ENCODE peak calls at places on chromosome 2, in four cellular contexts. One of them, this sample, is unnamed.

GRCh38 chr2:2183717-2184116 is 147.4 kb downstream of the MYT1L start:
- DNase-seq in HepG2: no peak
- DNase-seq in SK-N-SH: no peak
- DNase-seq in GM12878: no peak
- DNase-seq in this sample: no peak

GRCh38 chr2:7725850-7726242 is 808.6 kb downstream of the RNF144A start:
- DNase-seq in HepG2: no peak
- DNase-seq in SK-N-SH: no peak
- DNase-seq in GM12878: no peak
- DNase-seq in this sample: no peak

GRCh38 chr2:161166538-161167409 is 6.5 kb downstream of the TANK start:
- DNase-seq in HepG2: peak
- DNase-seq in SK-N-SH: no peak
- DNase-seq in GM12878: peak
- DNase-seq in this sample: no peak

GRCh38 chr2:2328847-2329246 is 2.2 kb downstream of the MYT1L start:
- DNase-seq in HepG2: peak
- DNase-seq in SK-N-SH: no peak
- DNase-seq in GM12878: no peak
- DNase-seq in this sample: peak

GRCh38 chr2:35454966-35455638 is 900.5 kb upstream of the CRIM1 start:
- DNase-seq in HepG2: no peak
- DNase-seq in SK-N-SH: peak
- DNase-seq in GM12878: no peak
- DNase-seq in this sample: no peak

GRCh38 chr2:9071032-9071431 is 67.5 kb upstream of the MBOAT2 start:
- DNase-seq in HepG2: peak
- DNase-seq in SK-N-SH: no peak
- DNase-seq in GM12878: no peak
- DNase-seq in this sample: peak

GRCh38 chr2:126790987-126791780 is 107.5 kb upstream of the TEX51 start:
- DNase-seq in HepG2: no peak
- DNase-seq in SK-N-SH: no peak
- DNase-seq in GM12878: no peak
- DNase-seq in this sample: no peak

GRCh38 chr2:66899109-66899508 is 464.2 kb downstream of the MEIS1 start:
- DNase-seq in HepG2: no peak
- DNase-seq in SK-N-SH: no peak
- DNase-seq in GM12878: no peak
- DNase-seq in this sample: no peak

GRCh38 chr2:735670-736218 is 58.5 kb upstream of the TMEM18 start:
- DNase-seq in HepG2: no peak
- DNase-seq in SK-N-SH: no peak
- DNase-seq in GM12878: no peak
- DNase-seq in this sample: no peak

GRCh38 chr2:97935719-97936161 is 60.0 kb downstream of the TMEM131 start:
- DNase-seq in HepG2: peak
- DNase-seq in SK-N-SH: peak
- DNase-seq in GM12878: no peak
- DNase-seq in this sample: no peak

GRCh38 chr2:127157114-127157513 is 50.2 kb upstream of the BIN1 start:
- DNase-seq in HepG2: no peak
- DNase-seq in SK-N-SH: no peak
- DNase-seq in GM12878: no peak
- DNase-seq in this sample: no peak

GRCh38 chr2:162220438-162220837 is 22.8 kb downstream of the FAP start:
- DNase-seq in HepG2: no peak
- DNase-seq in SK-N-SH: no peak
- DNase-seq in GM12878: no peak
- DNase-seq in this sample: no peak

GRCh38 chr2:96325884-96326255 is 753 bp downstream of the ITPRIPL1 start:
- DNase-seq in HepG2: no peak
- DNase-seq in SK-N-SH: peak
- DNase-seq in GM12878: no peak
- DNase-seq in this sample: no peak

GRCh38 chr2:222900354-222900753 is 39.5 kb downstream of the ACSL3 start:
- DNase-seq in HepG2: no peak
- DNase-seq in SK-N-SH: no peak
- DNase-seq in GM12878: no peak
- DNase-seq in this sample: no peak

GRCh38 chr2:25032901-25033300 is 9.0 kb upstream of the EFR3B start:
- DNase-seq in HepG2: no peak
- DNase-seq in SK-N-SH: no peak
- DNase-seq in GM12878: no peak
- DNase-seq in this sample: no peak

GRCh38 chr2:70403267-70404053 is 101.6 kb upstream of the FAM136A start:
- DNase-seq in HepG2: peak
- DNase-seq in SK-N-SH: no peak
- DNase-seq in GM12878: no peak
- DNase-seq in this sample: peak

GRCh38 chr2:46116616-46117015 is 180.6 kb upstream of the EPAS1 start:
- DNase-seq in HepG2: no peak
- DNase-seq in SK-N-SH: no peak
- DNase-seq in GM12878: no peak
- DNase-seq in this sample: no peak

GRCh38 chr2:120596990-120597594 is 138.6 kb upstream of the GLI2 start:
- DNase-seq in HepG2: no peak
- DNase-seq in SK-N-SH: no peak
- DNase-seq in GM12878: no peak
- DNase-seq in this sample: no peak

GRCh38 chr2:234331566-234331965 is 165.3 kb downstream of the ARL4C start:
- DNase-seq in HepG2: no peak
- DNase-seq in SK-N-SH: no peak
- DNase-seq in GM12878: no peak
- DNase-seq in this sample: no peak

GRCh38 chr2:57701391-57701791 is 345.2 kb upstream of the VRK2 start:
- DNase-seq in HepG2: no peak
- DNase-seq in SK-N-SH: no peak
- DNase-seq in GM12878: no peak
- DNase-seq in this sample: no peak

GRCh38 chr2:145258903-145259579 is 739.1 kb upstream of the ZEB2 start:
- DNase-seq in HepG2: no peak
- DNase-seq in SK-N-SH: no peak
- DNase-seq in GM12878: no peak
- DNase-seq in this sample: no peak

GRCh38 chr2:194927489-194927888 is 729.5 kb upstream of the SLC39A10 start:
- DNase-seq in HepG2: no peak
- DNase-seq in SK-N-SH: no peak
- DNase-seq in GM12878: no peak
- DNase-seq in this sample: no peak

GRCh38 chr2:220930542-220931076 is 641.5 kb downstream of the EPHA4 start:
- DNase-seq in HepG2: no peak
- DNase-seq in SK-N-SH: no peak
- DNase-seq in GM12878: no peak
- DNase-seq in this sample: no peak

GRCh38 chr2:166417669-166418068 is 41.9 kb upstream of the SCN9A start:
- DNase-seq in HepG2: peak
- DNase-seq in SK-N-SH: no peak
- DNase-seq in GM12878: no peak
- DNase-seq in this sample: peak

GRCh38 chr2:216632321-216632951 is 784 bp upstream of the IGFBP2 start:
- DNase-seq in HepG2: no peak
- DNase-seq in SK-N-SH: no peak
- DNase-seq in GM12878: no peak
- DNase-seq in this sample: no peak

GRCh38 chr2:75077909-75078308 is 119.5 kb downstream of the POLE4 start:
- DNase-seq in HepG2: no peak
- DNase-seq in SK-N-SH: no peak
- DNase-seq in GM12878: no peak
- DNase-seq in this sample: no peak

GRCh38 chr2:157957596-157957995 is 81.5 kb upstream of the ACVR1 start:
- DNase-seq in HepG2: no peak
- DNase-seq in SK-N-SH: no peak
- DNase-seq in GM12878: no peak
- DNase-seq in this sample: no peak

GRCh38 chr2:229669841-229670240 is 44.5 kb downstream of the DNER start:
- DNase-seq in HepG2: no peak
- DNase-seq in SK-N-SH: no peak
- DNase-seq in GM12878: no peak
- DNase-seq in this sample: no peak

GRCh38 chr2:189648846-189649529 is 12.3 kb upstream of the ASNSD1 start:
- DNase-seq in HepG2: no peak
- DNase-seq in SK-N-SH: no peak
- DNase-seq in GM12878: no peak
- DNase-seq in this sample: no peak

GRCh38 chr2:229980440-229981184 is 58.3 kb downstream of the FBXO36 start:
- DNase-seq in HepG2: no peak
- DNase-seq in SK-N-SH: peak
- DNase-seq in GM12878: peak
- DNase-seq in this sample: peak

GRCh38 chr2:197215988-197216979 is 94.3 kb downstream of the ANKRD44 start:
- DNase-seq in HepG2: no peak
- DNase-seq in SK-N-SH: no peak
- DNase-seq in GM12878: peak
- DNase-seq in this sample: no peak

GRCh38 chr2:85878719-85879390 is 9.9 kb downstream of the ST3GAL5 start:
- DNase-seq in HepG2: no peak
- DNase-seq in SK-N-SH: no peak
- DNase-seq in GM12878: no peak
- DNase-seq in this sample: no peak

GRCh38 chr2:37297632-37298031 is 27.0 kb downstream of the PRKD3 start:
- DNase-seq in HepG2: no peak
- DNase-seq in SK-N-SH: no peak
- DNase-seq in GM12878: no peak
- DNase-seq in this sample: no peak

GRCh38 chr2:239814136-239814916 is 210.8 kb downstream of the NDUFA10 start:
- DNase-seq in HepG2: no peak
- DNase-seq in SK-N-SH: no peak
- DNase-seq in GM12878: no peak
- DNase-seq in this sample: peak

GRCh38 chr2:239813261-239814135 is 211.6 kb downstream of the NDUFA10 start:
- DNase-seq in HepG2: no peak
- DNase-seq in SK-N-SH: no peak
- DNase-seq in GM12878: no peak
- DNase-seq in this sample: no peak

GRCh38 chr2:239811001-239811798 is 213.9 kb downstream of the NDUFA10 start:
- DNase-seq in HepG2: no peak
- DNase-seq in SK-N-SH: no peak
- DNase-seq in GM12878: no peak
- DNase-seq in this sample: no peak

GRCh38 chr2:239809391-239809790 is 215.8 kb downstream of the NDUFA10 start:
- DNase-seq in HepG2: no peak
- DNase-seq in SK-N-SH: no peak
- DNase-seq in GM12878: no peak
- DNase-seq in this sample: no peak

GRCh38 chr2:239811806-239812560 is 213.2 kb downstream of the NDUFA10 start:
- DNase-seq in HepG2: no peak
- DNase-seq in SK-N-SH: no peak
- DNase-seq in GM12878: no peak
- DNase-seq in this sample: no peak
- TF ChIP-seq NFIC in HepG2: no peak
- TF ChIP-seq NFIC in SK-N-SH: no peak
- TF ChIP-seq NFIC in GM12878: no peak
- TF ChIP-seq NFIC in this sample: no peak

DNA sequence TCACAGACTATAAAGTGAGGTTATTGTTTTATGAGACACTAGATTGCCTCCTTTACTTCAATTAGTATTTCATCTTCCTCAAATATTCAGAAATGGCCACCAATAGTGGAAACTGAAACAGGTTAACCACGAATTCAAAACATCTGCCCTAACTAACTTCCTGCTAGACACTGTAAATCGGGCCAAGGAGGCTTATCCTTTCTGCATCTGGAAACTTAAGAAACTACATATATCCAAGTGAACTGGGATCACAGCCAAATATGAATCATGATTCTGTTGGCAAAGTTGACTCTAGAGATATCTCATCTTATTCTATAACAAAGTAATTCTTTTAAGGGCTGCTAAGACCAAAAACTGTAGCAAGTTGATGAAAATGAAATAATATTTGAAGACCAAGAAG is 136.6 kb upstream of the ZC3H15 start:
- DNase-seq in HepG2: no peak
- DNase-seq in SK-N-SH: no peak
- DNase-seq in GM12878: no peak
- DNase-seq in this sample: no peak
- TF ChIP-seq NFIC in HepG2: no peak
- TF ChIP-seq NFIC in SK-N-SH: peak
- TF ChIP-seq NFIC in GM12878: no peak
- TF ChIP-seq NFIC in this sample: no peak

GRCh38 chr2:238691596-238692491 is 156.0 kb upstream of the TWIST2 start:
- DNase-seq in HepG2: no peak
- DNase-seq in SK-N-SH: no peak
- DNase-seq in GM12878: no peak
- DNase-seq in this sample: no peak

GRCh38 chr2:238689871-238690672 is 157.8 kb upstream of the TWIST2 start:
- DNase-seq in HepG2: no peak
- DNase-seq in SK-N-SH: no peak
- DNase-seq in GM12878: no peak
- DNase-seq in this sample: no peak

GRCh38 chr2:238688197-238689153 is 159.4 kb upstream of the TWIST2 start:
- DNase-seq in HepG2: no peak
- DNase-seq in SK-N-SH: no peak
- DNase-seq in GM12878: no peak
- DNase-seq in this sample: no peak

GRCh38 chr2:238690673-238690965 is 157.3 kb upstream of the TWIST2 start:
- DNase-seq in HepG2: no peak
- DNase-seq in SK-N-SH: no peak
- DNase-seq in GM12878: no peak
- DNase-seq in this sample: no peak

DNA sequence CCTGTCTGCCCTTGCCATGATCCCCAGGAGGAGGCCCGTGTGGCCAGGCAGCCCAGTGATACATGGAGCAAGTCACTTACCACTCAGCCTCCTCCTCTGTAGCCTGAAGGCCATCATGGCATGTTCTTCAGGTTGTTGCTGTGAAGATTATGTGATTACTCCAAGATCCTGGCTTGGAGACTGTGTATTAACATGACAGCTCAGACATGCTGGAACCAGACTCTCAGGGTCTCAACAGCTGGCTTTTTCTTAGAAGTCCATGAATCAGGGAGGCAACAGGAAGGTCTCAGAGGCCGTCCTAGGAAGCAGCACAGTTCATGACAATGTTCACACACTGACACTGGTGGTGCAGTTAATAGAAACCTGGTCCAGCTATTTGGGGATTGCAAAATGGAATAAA is 158.6 kb upstream of the TWIST2 start:
- DNase-seq in HepG2: no peak
- DNase-seq in SK-N-SH: no peak
- DNase-seq in GM12878: no peak
- DNase-seq in this sample: no peak
- TF ChIP-seq NFIC in HepG2: no peak
- TF ChIP-seq NFIC in SK-N-SH: no peak
- TF ChIP-seq NFIC in GM12878: no peak
- TF ChIP-seq NFIC in this sample: no peak

GRCh38 chr2:200664770-200665494 is 79.1 kb downstream of the AOX1 start:
- DNase-seq in HepG2: no peak
- DNase-seq in SK-N-SH: no peak
- DNase-seq in GM12878: no peak
- DNase-seq in this sample: no peak

GRCh38 chr2:200659410-200659809 is 73.6 kb downstream of the AOX1 start:
- DNase-seq in HepG2: no peak
- DNase-seq in SK-N-SH: no peak
- DNase-seq in GM12878: no peak
- DNase-seq in this sample: no peak

GRCh38 chr2:200661477-200661876 is 75.7 kb downstream of the AOX1 start:
- DNase-seq in HepG2: no peak
- DNase-seq in SK-N-SH: no peak
- DNase-seq in GM12878: no peak
- DNase-seq in this sample: no peak

GRCh38 chr2:200665626-200666453 is 80.0 kb downstream of the AOX1 start:
- DNase-seq in HepG2: peak
- DNase-seq in SK-N-SH: no peak
- DNase-seq in GM12878: no peak
- DNase-seq in this sample: no peak

GRCh38 chr2:200662727-200663126 is 76.9 kb downstream of the AOX1 start:
- DNase-seq in HepG2: peak
- DNase-seq in SK-N-SH: no peak
- DNase-seq in GM12878: no peak
- DNase-seq in this sample: no peak
- TF ChIP-seq NFIC in HepG2: no peak
- TF ChIP-seq NFIC in SK-N-SH: no peak
- TF ChIP-seq NFIC in GM12878: no peak
- TF ChIP-seq NFIC in this sample: no peak

This sample was measured in K562.